ENCODE peak calls at places on chromosomes 12 and 14, in five cellular contexts. U is WERI-Rb-1; G is naive thymus-derived CD4-positive, alpha-beta T cell; B is sigmoid colon; F is tibial artery. C is an unnamed sample. For H3K9me3, the result is how much of the 10 kb centered on the place peaks cover.

GRCh38 chr14:94451091-94451751 is 1.4 kb downstream of the SERPINA11 start:
- DNase-seq in G (no peak), U (no peak), F (no peak), B (no peak), C (no peak)

GRCh38 chr12:48351022-48351708 is 446 bp upstream of the ZNF641 start:
- DNase-seq in F (peak), U (no peak), B (peak), G (no peak), C (no peak)

GRCh38 chr14:49879683-49880204 is 13.1 kb upstream of the ARF6 start:
- DNase-seq in F (no peak), G (no peak), U (peak), B (no peak), C (peak)

GRCh38 chr12:109383240-109383639 is 35.5 kb downstream of the MYO1H start:
- DNase-seq in F (no peak), G (no peak), B (no peak), U (no peak), C (no peak)

GRCh38 chr12:1502856-1503255 is 91.5 kb downstream of the FBXL14 start:
- DNase-seq in U (no peak), F (no peak), B (no peak), G (no peak), C (no peak)

GRCh38 chr14:52064174-52064573 is 4.7 kb downstream of the NID2 start:
- DNase-seq in U (no peak), B (no peak), G (no peak), F (no peak), C (no peak)

GRCh38 chr12:131934535-131934934 is 5.5 kb downstream of the PUS1 start:
- DNase-seq in G (no peak), B (no peak), U (no peak), F (no peak), C (no peak)

GRCh38 chr12:45547132-45547531 is 182.4 kb upstream of the ARID2 start:
- DNase-seq in U (no peak), G (no peak), F (no peak), B (no peak), C (no peak)

GRCh38 chr12:31507966-31508365 is 83.0 kb downstream of the DENND5B start:
- DNase-seq in G (no peak), F (no peak), U (no peak), B (no peak), C (no peak)

GRCh38 chr12:57465747-57466505 is 6.3 kb downstream of the GLI1 start:
- DNase-seq in F (no peak), G (no peak), B (no peak), U (no peak), C (no peak)

GRCh38 chr12:47773858-47774580 is 981 bp downstream of the SLC48A1 start:
- DNase-seq in U (no peak), F (no peak), B (no peak), G (no peak), C (no peak)

GRCh38 chr14:23364164-23364571 is 804 bp downstream of the EFS start:
- DNase-seq in G (no peak), U (peak), F (peak), B (no peak), C (no peak)

GRCh38 chr14:67729072-67729561 is 27.4 kb downstream of the RDH12 start:
- DNase-seq in F (no peak), U (no peak), B (no peak), G (no peak), C (no peak)

GRCh38 chr14:53380508-53381225 is 227.5 kb upstream of the DDHD1 start:
- DNase-seq in F (no peak), U (no peak), B (no peak), G (no peak), C (no peak)

GRCh38 chr14:100541621-100542560 is 45.3 kb downstream of the BEGAIN start:
- DNase-seq in U (no peak), B (peak), G (no peak), F (no peak), C (no peak)

GRCh38 chr12:7160183-7160582 is 29.3 kb upstream of the PEX5 start:
- DNase-seq in F (no peak), G (no peak), B (peak), U (no peak), C (no peak)

GRCh38 chr12:2152134-2152533 is 99.3 kb downstream of the CACNA1C start:
- DNase-seq in G (no peak), U (no peak), B (no peak), F (no peak), C (no peak)

GRCh38 chr12:39831587-39832315 is 212.1 kb upstream of the ABCD2 start:
- DNase-seq in U (peak), F (no peak), G (no peak), B (no peak), C (no peak)

GRCh38 chr14:92846162-92846897 is 52.2 kb downstream of the GOLGA5 start:
- DNase-seq in G (no peak), U (no peak), B (no peak), F (peak), C (no peak)

GRCh38 chr12:94725375-94726168 is 75.2 kb upstream of the TMCC3 start:
- DNase-seq in G (no peak), B (no peak), F (peak), U (no peak), C (no peak)

GRCh38 chr12:47111854-47112253 is 32.1 kb upstream of the AMIGO2 start:
- DNase-seq in F (no peak), U (no peak), B (no peak), G (no peak), C (no peak)

GRCh38 chr12:131088701-131089525 is 135.2 kb downstream of the ADGRD1 start:
- DNase-seq in B (peak), G (no peak), F (peak), U (peak), C (no peak)

GRCh38 chr12:54477259-54477658 is 3.9 kb upstream of the GTSF1 start:
- DNase-seq in U (no peak), B (no peak), G (no peak), F (no peak), C (no peak)

GRCh38 chr12:7190268-7191055 is 976 bp downstream of the PEX5 start:
- DNase-seq in F (peak), G (no peak), U (peak), B (peak), C (peak)

GRCh38 chr12:13380297-13380696 is 183.8 kb downstream of the EMP1 start:
- DNase-seq in G (no peak), F (no peak), U (no peak), B (no peak), C (no peak)

GRCh38 chr14:65238456-65238855 is 136.1 kb upstream of the MAX start:
- DNase-seq in G (no peak), B (no peak), U (no peak), F (no peak), C (no peak)

GRCh38 chr12:2509137-2509536 is 285.6 kb upstream of the FKBP4 start:
- DNase-seq in F (no peak), G (no peak), U (no peak), B (no peak), C (no peak)

GRCh38 chr14:39366460-39367386 is 65.5 kb downstream of the FBXO33 start:
- DNase-seq in B (no peak), G (no peak), F (no peak), U (no peak), C (no peak)

GRCh38 chr12:13156277-13156676 is 40.2 kb upstream of the EMP1 start:
- DNase-seq in F (no peak), G (no peak), U (no peak), B (no peak), C (no peak)

GRCh38 chr14:51922624-51923023 is 62.2 kb downstream of the GNG2 start:
- DNase-seq in B (peak), G (no peak), F (no peak), U (no peak), C (no peak)

GRCh38 chr12:47757840-47758583 is 668 bp downstream of the RAPGEF3 start:
- DNase-seq in U (no peak), F (no peak), B (no peak), G (no peak), C (no peak)

GRCh38 chr14:92792885-92793284 is 1.2 kb upstream of the GOLGA5 start:
- DNase-seq in U (no peak), B (no peak), G (no peak), F (no peak), C (no peak)

GRCh38 chr14:23514009-23514962 is 37.3 kb downstream of the ZFHX2 start:
- DNase-seq in B (peak), U (no peak), G (no peak), F (no peak), C (no peak)

GRCh38 chr14:105465209-105466031 is 9.2 kb upstream of the CRIP2 start:
- DNase-seq in B (no peak), G (no peak), U (no peak), F (no peak), C (no peak)

DNA sequence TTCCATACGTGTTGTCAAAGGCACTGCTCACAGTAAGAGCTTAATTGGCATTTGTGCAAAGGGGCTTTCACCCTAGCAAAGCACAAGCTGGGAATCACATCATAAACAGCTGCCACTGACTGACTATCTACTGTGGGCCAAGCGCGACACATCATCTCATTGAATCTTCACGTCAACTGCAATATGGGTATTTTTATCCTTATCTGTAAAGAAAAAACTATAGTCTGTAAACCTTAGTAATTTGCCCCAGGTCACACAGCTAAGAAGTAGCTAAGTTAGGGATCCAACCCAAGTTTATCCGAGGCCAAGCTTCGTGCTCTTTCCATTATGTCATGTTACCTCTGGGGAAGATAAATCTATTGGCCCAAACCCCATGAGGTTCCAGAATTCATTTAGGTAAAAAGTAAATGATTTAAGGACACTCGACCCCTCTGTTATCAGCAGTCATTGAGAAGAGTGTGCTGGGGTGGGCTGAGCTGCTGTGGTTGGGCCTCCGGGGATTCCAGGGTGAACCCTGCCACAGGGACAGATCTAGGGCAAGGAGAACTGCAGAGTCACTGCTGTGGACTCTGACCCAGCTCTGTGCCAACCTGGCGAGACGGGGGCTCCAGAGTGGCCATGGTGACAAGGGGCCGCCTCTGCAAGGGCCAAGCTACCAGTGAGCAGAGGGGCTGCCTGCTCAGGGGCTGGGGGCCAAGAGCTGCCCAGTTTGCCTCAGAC is 27.6 kb downstream of the NCKAP5L start:
- DNase-seq in B (peak), F (no peak), U (no peak), G (no peak), C (no peak)
- H3K27ac ChIP-seq in B (no peak), F (no peak), U (no peak), G (no peak), C (no peak)

GRCh38 chr14:61297581-61297980 is 16.4 kb upstream of the TMEM30B start:
- DNase-seq in G (no peak), B (no peak), F (no peak), U (no peak), C (no peak)

GRCh38 chr14:61300754-61301153 is 19.6 kb upstream of the TMEM30B start:
- DNase-seq in B (no peak), U (no peak), G (no peak), F (no peak), C (no peak)

GRCh38 chr14:61296707-61297502 is 15.8 kb upstream of the TMEM30B start:
- DNase-seq in G (no peak), B (no peak), U (no peak), F (no peak), C (peak)

GRCh38 chr14:61298834-61299233 is 17.7 kb upstream of the TMEM30B start:
- DNase-seq in U (no peak), B (no peak), G (no peak), F (no peak), C (no peak)

GRCh38 chr14:61300209-61300608 is 19.1 kb upstream of the TMEM30B start:
- DNase-seq in G (no peak), B (no peak), U (no peak), F (no peak), C (no peak)
- H3K4me3 ChIP-seq in G (no peak), B (no peak), U (no peak), F (no peak), C (no peak)

GRCh38 chr12:126685636-126686035 is 1581.3 kb upstream of the TMEM132C start:
- DNase-seq in U (no peak), B (no peak), F (no peak), G (no peak), C (no peak)

GRCh38 chr12:126676426-126676825 is 1590.5 kb upstream of the TMEM132C start:
- DNase-seq in F (no peak), B (no peak), U (no peak), G (no peak), C (no peak)

GRCh38 chr12:126684703-126685102 is 1582.3 kb upstream of the TMEM132C start:
- DNase-seq in G (no peak), B (no peak), U (no peak), F (no peak), C (no peak)

DNA sequence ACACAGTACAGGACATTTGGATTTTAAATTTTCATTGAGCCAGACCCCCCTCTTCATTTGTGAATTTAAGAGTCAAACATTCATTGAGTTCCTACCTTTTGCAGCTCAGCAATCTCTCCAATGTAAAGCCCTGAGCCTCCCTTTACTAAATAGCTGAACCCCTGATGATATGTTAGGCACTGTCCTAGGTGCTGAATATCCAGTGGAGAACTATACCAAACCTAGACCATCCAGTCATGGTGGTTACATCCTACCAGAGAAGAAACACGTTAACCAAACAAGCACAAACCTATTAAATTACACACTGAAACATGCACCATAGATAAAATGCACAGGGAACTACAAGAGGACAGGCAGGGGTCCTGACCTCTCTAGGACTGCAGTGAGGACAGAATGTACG is 1585.3 kb upstream of the TMEM132C start:
- DNase-seq in U (no peak), F (no peak), G (no peak), B (no peak), C (no peak)
- H3K9me3 ChIP-seq in U (under half), F (under half), G (under half), B (under half), C (under half)

GRCh38 chr14:22338381-22338780 is 250.6 kb downstream of the DAD1 start:
- DNase-seq in U (no peak), F (no peak), G (no peak), B (no peak), C (no peak)
- H3K27ac ChIP-seq in U (no peak), F (no peak), G (no peak), B (peak), C (no peak)

DNA sequence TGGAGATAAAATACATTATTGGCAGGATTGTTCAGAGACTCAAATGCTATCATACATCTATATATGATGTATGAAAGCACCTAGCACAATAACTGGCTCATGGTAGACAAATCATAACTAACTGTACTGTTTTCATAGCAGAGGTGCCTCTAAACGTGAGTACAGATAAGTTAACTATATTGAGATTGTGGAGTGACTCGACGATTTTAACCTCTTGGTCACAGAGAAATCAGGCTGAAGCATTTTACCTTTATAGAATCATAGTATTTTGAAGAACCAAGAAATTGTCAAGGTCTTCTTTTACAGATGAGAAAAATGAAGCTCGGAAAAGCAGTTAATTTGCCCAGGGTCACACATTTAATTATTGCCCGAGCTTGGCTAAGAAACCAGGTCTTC is 666 bp upstream of the DERA start:
- DNase-seq in F (no peak), G (no peak), U (no peak), B (no peak), C (no peak)
- H3K4me3 ChIP-seq in F (peak), G (peak), U (peak), B (peak), C (peak)

DNA sequence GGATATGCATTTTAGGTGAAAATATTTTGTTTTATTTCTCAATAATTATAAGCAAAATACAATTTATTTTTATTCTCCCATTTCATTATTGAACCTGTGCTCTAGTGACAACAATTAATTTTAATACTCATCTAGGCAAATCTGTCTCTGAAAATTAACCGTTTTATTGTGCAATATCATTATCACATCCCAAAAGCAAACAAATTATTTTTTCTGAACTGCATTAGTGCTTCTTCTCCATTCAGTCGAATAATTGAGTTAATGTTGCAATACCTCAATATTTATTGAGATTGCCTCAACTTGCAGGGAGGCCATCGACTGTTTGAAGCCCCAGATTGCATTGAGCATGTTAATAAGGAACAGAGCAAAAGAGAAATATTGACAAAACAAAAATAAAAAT is 303.2 kb upstream of the LRFN5 start:
- DNase-seq in U (no peak), B (no peak), F (no peak), G (no peak), C (no peak)
- H3K9me3 ChIP-seq in U (under half), B (under half), F (under half), G (under half), C (under half)

GRCh38 chr14:102066041-102066451 is 20.8 kb downstream of the HSP90AA1 start:
- DNase-seq in B (no peak), U (no peak), G (no peak), F (no peak), C (no peak)

GRCh38 chr14:102063808-102064429 is 22.9 kb downstream of the HSP90AA1 start:
- DNase-seq in B (no peak), G (no peak), U (peak), F (no peak), C (no peak)

GRCh38 chr14:102058931-102059330 is 27.9 kb downstream of the HSP90AA1 start:
- DNase-seq in G (no peak), U (no peak), B (no peak), F (no peak), C (no peak)

GRCh38 chr14:102058146-102058545 is 28.7 kb downstream of the HSP90AA1 start:
- DNase-seq in G (no peak), B (no peak), F (no peak), U (no peak), C (no peak)

DNA sequence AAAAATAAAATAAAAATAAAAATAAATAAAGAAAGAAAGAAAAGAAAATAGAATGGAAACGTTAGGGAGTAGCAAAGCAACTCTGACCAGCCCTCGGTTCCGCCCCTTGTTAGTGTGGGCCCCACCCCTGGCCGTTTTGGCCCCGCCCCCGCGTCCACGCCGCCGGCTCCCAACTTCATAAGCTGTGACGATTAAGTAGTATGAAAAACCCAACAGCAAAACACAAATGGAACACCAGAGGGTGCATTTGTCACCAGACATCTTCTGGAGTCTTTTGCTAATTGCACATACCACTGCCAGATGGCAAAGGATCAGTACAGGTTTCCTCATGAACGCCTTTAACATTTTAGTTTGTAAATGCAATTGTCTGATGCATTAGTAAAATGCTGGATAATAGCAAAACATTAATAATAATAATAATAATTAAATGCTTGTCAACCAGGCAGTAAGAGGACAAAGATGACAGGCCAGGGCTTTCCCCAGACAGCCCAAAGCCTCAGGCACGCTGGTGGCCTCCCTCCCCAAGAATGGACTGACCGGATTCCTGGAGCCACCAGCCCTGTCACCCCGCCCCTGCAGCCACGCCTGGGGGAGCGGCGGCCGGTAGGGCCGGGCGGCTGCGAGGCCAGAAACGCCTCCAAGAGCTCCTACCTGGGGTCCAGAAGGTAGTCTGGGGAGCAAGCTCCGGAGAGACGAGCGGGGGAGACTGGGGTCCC is 23.6 kb downstream of the HSP90AA1 start:
- DNase-seq in G (peak), B (peak), F (peak), U (peak), C (peak)
- H3K27ac ChIP-seq in G (no peak), B (no peak), F (no peak), U (peak), C (no peak)